ENCODE peak calls at places on chromosomes 5 and 9, in four cellular contexts. One of them, this sample, is unnamed.

GRCh38 chr5:32193591-32193990 is 19.5 kb upstream of the GOLPH3 start:
- DNase-seq in AG09319: no peak
- DNase-seq in MCF 10A: peak; percentile 96
- DNase-seq in B cell: peak; percentile 60
- DNase-seq in this sample: peak; percentile 66

GRCh38 chr5:57094753-57095683 is 78.8 kb upstream of the GPBP1 start:
- DNase-seq in AG09319: no peak
- DNase-seq in MCF 10A: peak; percentile 40
- DNase-seq in B cell: no peak
- DNase-seq in this sample: no peak

GRCh38 chr5:141850183-141850768 is 27.9 kb downstream of the PCDH1 start:
- DNase-seq in AG09319: no peak
- DNase-seq in MCF 10A: no peak
- DNase-seq in B cell: peak; percentile 87
- DNase-seq in this sample: no peak

GRCh38 chr9:135373151-135373685 is 106.4 kb upstream of the PPP1R26 start:
- DNase-seq in AG09319: no peak
- DNase-seq in B cell: no peak
- DNase-seq in MCF 10A: no peak
- DNase-seq in this sample: no peak

GRCh38 chr5:181173420-181174342 is 26.3 kb downstream of the OR2V2 start:
- DNase-seq in B cell: peak; percentile 55
- DNase-seq in AG09319: no peak
- DNase-seq in MCF 10A: peak; percentile 87
- DNase-seq in this sample: no peak

GRCh38 chr5:83306572-83307241 is 164.8 kb upstream of the VCAN start:
- DNase-seq in B cell: no peak
- DNase-seq in AG09319: peak; percentile 82
- DNase-seq in MCF 10A: peak; percentile 78
- DNase-seq in this sample: peak; percentile 76

GRCh38 chr9:133518706-133519105 is 6.1 kb downstream of the MYMK start:
- DNase-seq in AG09319: no peak
- DNase-seq in B cell: no peak
- DNase-seq in MCF 10A: no peak
- DNase-seq in this sample: no peak

GRCh38 chr9:81729141-81729540 is 39.8 kb upstream of the TLE1 start:
- DNase-seq in B cell: peak; percentile 57
- DNase-seq in MCF 10A: no peak
- DNase-seq in AG09319: no peak
- DNase-seq in this sample: no peak

GRCh38 chr5:158320178-158320674 is 461.3 kb upstream of the CLINT1 start:
- DNase-seq in MCF 10A: peak; percentile 5
- DNase-seq in AG09319: no peak
- DNase-seq in B cell: no peak
- DNase-seq in this sample: no peak

GRCh38 chr5:159582756-159583523 is 252.7 kb upstream of the IL12B start:
- DNase-seq in MCF 10A: peak; percentile 75
- DNase-seq in AG09319: no peak
- DNase-seq in B cell: no peak
- DNase-seq in this sample: no peak

GRCh38 chr5:443239-444151 is 519 bp downstream of the EXOC3 start:
- DNase-seq in AG09319: no peak
- DNase-seq in MCF 10A: no peak
- DNase-seq in B cell: peak; percentile 63
- DNase-seq in this sample: peak; percentile 90

GRCh38 chr9:136950656-136951030 is 1.4 kb upstream of the LCN12 start:
- DNase-seq in AG09319: no peak
- DNase-seq in B cell: no peak
- DNase-seq in MCF 10A: no peak
- DNase-seq in this sample: no peak

GRCh38 chr5:63743096-63743798 is 219.0 kb downstream of the HTR1A start:
- DNase-seq in B cell: no peak
- DNase-seq in AG09319: no peak
- DNase-seq in MCF 10A: no peak
- DNase-seq in this sample: no peak

GRCh38 chr9:130579738-130580463 is 524 bp downstream of the FUBP3 start:
- DNase-seq in MCF 10A: no peak
- DNase-seq in B cell: no peak
- DNase-seq in AG09319: no peak
- DNase-seq in this sample: no peak

GRCh38 chr5:10329808-10330481 is 22.2 kb upstream of the CMBL start:
- DNase-seq in AG09319: peak; percentile 89
- DNase-seq in MCF 10A: peak; percentile 62
- DNase-seq in B cell: no peak
- DNase-seq in this sample: no peak

GRCh38 chr5:73909474-73909873 is 283.5 kb downstream of the ARHGEF28 start:
- DNase-seq in B cell: no peak
- DNase-seq in MCF 10A: no peak
- DNase-seq in AG09319: no peak
- DNase-seq in this sample: peak; percentile 71

GRCh38 chr9:135366104-135366503 is 113.5 kb upstream of the PPP1R26 start:
- DNase-seq in B cell: no peak
- DNase-seq in MCF 10A: no peak
- DNase-seq in AG09319: no peak
- DNase-seq in this sample: no peak

GRCh38 chr5:39363217-39363616 is 1.1 kb downstream of the C9 start:
- DNase-seq in B cell: no peak
- DNase-seq in MCF 10A: no peak
- DNase-seq in AG09319: no peak
- DNase-seq in this sample: no peak

GRCh38 chr5:168365581-168366081 is 74.2 kb downstream of the WWC1 start:
- DNase-seq in MCF 10A: peak; percentile 92
- DNase-seq in AG09319: no peak
- DNase-seq in B cell: no peak
- DNase-seq in this sample: no peak

GRCh38 chr9:38017149-38017884 is 51.7 kb downstream of the SHB start:
- DNase-seq in AG09319: no peak
- DNase-seq in MCF 10A: peak; percentile 54
- DNase-seq in B cell: no peak
- DNase-seq in this sample: no peak

GRCh38 chr9:76441551-76442322 is 17.2 kb upstream of the GCNT1 start:
- DNase-seq in B cell: no peak
- DNase-seq in AG09319: no peak
- DNase-seq in MCF 10A: peak; percentile 24
- DNase-seq in this sample: no peak

GRCh38 chr5:159864885-159865622 is 51.2 kb upstream of the ADRA1B start:
- DNase-seq in AG09319: no peak
- DNase-seq in B cell: no peak
- DNase-seq in MCF 10A: peak; percentile 70
- DNase-seq in this sample: no peak

GRCh38 chr5:102483736-102484135 is 15.1 kb downstream of the SLCO6A1 start:
- DNase-seq in AG09319: no peak
- DNase-seq in MCF 10A: peak; percentile 42
- DNase-seq in B cell: no peak
- DNase-seq in this sample: no peak
- TF ChIP-seq CTCF in AG09319: no peak
- TF ChIP-seq CTCF in MCF 10A: no peak
- TF ChIP-seq CTCF in B cell: no peak
- TF ChIP-seq CTCF in this sample: no peak

GRCh38 chr5:14584848-14585247 is 3.3 kb downstream of the OTULINL start:
- DNase-seq in B cell: no peak
- DNase-seq in MCF 10A: no peak
- DNase-seq in AG09319: no peak
- DNase-seq in this sample: no peak

GRCh38 chr5:14580037-14581034 is 1.3 kb upstream of the OTULINL start:
- DNase-seq in AG09319: peak; percentile 67
- DNase-seq in B cell: no peak
- DNase-seq in MCF 10A: peak; percentile 86
- DNase-seq in this sample: no peak

GRCh38 chr5:14581333-14581890 is at the start of gene OTULINL:
- DNase-seq in AG09319: peak; percentile 34
- DNase-seq in MCF 10A: peak; percentile 70
- DNase-seq in B cell: peak; percentile 97
- DNase-seq in this sample: peak; percentile 97

GRCh38 chr5:14582797-14583137 is 1.2 kb downstream of the OTULINL start:
- DNase-seq in MCF 10A: peak; percentile 1
- DNase-seq in B cell: no peak
- DNase-seq in AG09319: no peak
- DNase-seq in this sample: peak; percentile 77

GRCh38 chr5:14581891-14582796 is 552 bp downstream of the OTULINL start:
- DNase-seq in MCF 10A: peak; percentile 18
- DNase-seq in AG09319: no peak
- DNase-seq in B cell: peak; percentile 70
- DNase-seq in this sample: peak; percentile 96
- TF ChIP-seq CTCF in MCF 10A: no peak
- TF ChIP-seq CTCF in AG09319: no peak
- TF ChIP-seq CTCF in B cell: peak; percentile 23
- TF ChIP-seq CTCF in this sample: peak; percentile 51

DNA sequence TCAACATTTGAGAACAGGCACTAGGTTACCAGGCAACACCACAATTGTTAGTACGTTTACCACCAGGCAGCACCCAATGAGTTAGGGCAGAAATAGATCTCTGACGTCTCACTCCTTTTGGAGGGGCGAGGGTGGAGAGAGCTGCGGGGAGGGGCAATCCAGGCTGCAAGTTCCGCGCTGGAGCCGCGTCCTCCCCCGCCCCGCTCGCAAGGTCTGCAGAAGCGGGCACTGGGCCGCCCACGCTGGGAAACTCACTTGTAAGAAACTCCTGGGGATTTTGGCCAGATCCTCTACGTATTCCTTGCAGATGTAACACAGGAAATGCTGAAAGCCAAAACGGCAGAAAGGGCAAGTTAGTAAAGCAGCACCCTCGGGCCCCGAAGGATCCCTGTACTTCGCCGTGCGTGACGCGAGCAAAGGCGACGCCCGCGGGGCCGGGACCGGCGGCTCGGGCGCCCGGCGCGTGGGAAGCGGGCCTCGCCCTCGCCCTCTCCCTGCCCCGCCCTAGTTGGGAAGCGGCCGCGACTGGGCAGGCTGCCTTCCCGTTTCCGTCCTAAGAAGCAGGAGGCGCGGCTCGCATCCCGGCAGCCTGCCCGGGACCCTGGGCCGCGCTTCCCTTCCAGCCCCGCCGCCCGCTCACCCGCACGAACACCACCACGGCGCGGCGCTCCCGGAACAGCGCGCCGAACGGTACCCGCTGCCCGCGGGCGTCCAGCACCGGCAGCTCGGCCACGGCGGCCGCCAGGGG is 493 bp downstream of the PRXL2C start:
- DNase-seq in MCF 10A: peak; percentile 69
- DNase-seq in AG09319: peak; percentile 78
- DNase-seq in B cell: peak; percentile 85
- DNase-seq in this sample: peak; percentile 91
- TF ChIP-seq CTCF in MCF 10A: no peak
- TF ChIP-seq CTCF in AG09319: no peak
- TF ChIP-seq CTCF in B cell: no peak
- TF ChIP-seq CTCF in this sample: no peak

DNA sequence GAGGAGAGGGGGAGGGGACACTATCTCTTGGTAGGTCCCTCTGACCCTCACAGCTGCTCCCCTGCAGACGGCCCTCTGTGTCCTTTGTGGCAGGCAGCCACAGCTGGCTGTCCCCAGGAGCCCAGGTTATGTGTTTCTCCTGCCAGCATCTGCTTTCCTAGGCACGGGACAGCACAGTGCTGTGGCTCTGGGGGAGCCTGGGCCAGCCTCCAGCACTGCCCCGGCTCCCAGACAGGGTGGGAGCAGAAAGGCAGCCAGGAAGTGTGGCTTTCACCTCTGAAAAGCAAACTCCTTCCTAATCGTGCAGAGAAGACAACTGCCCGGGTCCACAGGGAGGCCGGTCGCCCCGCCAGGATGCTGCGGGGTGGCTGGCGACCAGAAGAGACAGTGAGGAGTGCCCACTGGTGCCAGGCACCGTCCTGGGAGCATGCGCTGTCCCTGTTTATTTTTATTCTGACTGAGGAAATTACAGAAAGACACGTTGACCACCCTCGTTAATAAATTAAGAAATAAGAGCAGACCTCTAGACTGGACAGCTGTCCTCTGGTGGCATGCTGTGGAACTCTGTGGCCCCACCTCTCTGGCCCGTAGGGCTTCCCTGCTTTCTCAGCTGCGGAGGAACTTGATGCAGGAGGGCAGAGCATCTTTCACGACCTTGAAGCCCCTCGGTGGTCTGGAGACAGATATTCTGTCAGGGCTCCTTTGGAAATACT is 240.3 kb downstream of the FANCC start:
- DNase-seq in AG09319: no peak
- DNase-seq in MCF 10A: no peak
- DNase-seq in B cell: no peak
- DNase-seq in this sample: no peak
- TF ChIP-seq CTCF in AG09319: no peak
- TF ChIP-seq CTCF in MCF 10A: no peak
- TF ChIP-seq CTCF in B cell: no peak
- TF ChIP-seq CTCF in this sample: no peak

GRCh38 chr9:121230231-121230630 is 28.6 kb upstream of the RAB14 start:
- DNase-seq in MCF 10A: no peak
- DNase-seq in AG09319: no peak
- DNase-seq in B cell: no peak
- DNase-seq in this sample: no peak

GRCh38 chr9:121235512-121235911 is 32.5 kb upstream of the GSN start:
- DNase-seq in MCF 10A: no peak
- DNase-seq in AG09319: no peak
- DNase-seq in B cell: no peak
- DNase-seq in this sample: no peak

GRCh38 chr9:121239851-121240250 is 28.1 kb upstream of the GSN start:
- DNase-seq in MCF 10A: no peak
- DNase-seq in B cell: no peak
- DNase-seq in AG09319: no peak
- DNase-seq in this sample: no peak

GRCh38 chr9:121239071-121239470 is 28.9 kb upstream of the GSN start:
- DNase-seq in B cell: no peak
- DNase-seq in AG09319: no peak
- DNase-seq in MCF 10A: no peak
- DNase-seq in this sample: no peak

GRCh38 chr9:121233906-121234901 is 32.5 kb upstream of the RAB14 start:
- DNase-seq in B cell: no peak
- DNase-seq in AG09319: no peak
- DNase-seq in MCF 10A: peak; percentile 69
- DNase-seq in this sample: no peak
- TF ChIP-seq CTCF in B cell: no peak
- TF ChIP-seq CTCF in AG09319: no peak
- TF ChIP-seq CTCF in MCF 10A: no peak
- TF ChIP-seq CTCF in this sample: no peak

GRCh38 chr5:6218116-6218515 is 160.2 kb downstream of the MED10 start:
- DNase-seq in B cell: no peak
- DNase-seq in MCF 10A: no peak
- DNase-seq in AG09319: no peak
- DNase-seq in this sample: no peak
- TF ChIP-seq CTCF in B cell: no peak
- TF ChIP-seq CTCF in MCF 10A: no peak
- TF ChIP-seq CTCF in AG09319: no peak
- TF ChIP-seq CTCF in this sample: no peak